ENCODE peak calls at places on chromosomes 4 and X, in nine cellular contexts. H is pulmonary artery endothelial cell; F is substantia nigra; U is stimulated activated CD4-positive, alpha-beta T cell treated with anti-CD3 and anti-CD28 coated beads, Interleukin-4, amount 100 ng/mL, for 48 hours; S is activated T-helper 2 cell treated with anti-CD3 and anti-CD28 coated beads, Interferon-gamma antibody, Interleukin-2, Interleukin-4, amounts not matched to agents 10 μg/mL and 5 μg/mL and 100 μg/mL, durations not matched to agents 14 hours and 24 hours and 36 hours; T is small intestine; J is GM12878; O is NCI-H1436; G is NCI-H510A treated with DMSO at 0.1 percent for 48 hours. R is an unnamed sample.

GRCh38 chr4:1250921-1251772 is 2.2 kb upstream of the CTBP1 start:
- DNase-seq in H (no peak), F (no peak), U (no peak), S (no peak), T (no peak), J (no peak), O (no peak), G (no peak), R (no peak)

GRCh38 chr4:85147481-85148076 is 181.1 kb upstream of the WDFY3 start:
- DNase-seq in H (peak), F (peak), U (no peak), S (no peak), T (peak), J (peak), O (peak), G (peak), R (no peak)

GRCh38 chr4:6783111-6783981 is 819 bp downstream of the KIAA0232 start:
- DNase-seq in H (peak), F (peak), U (peak), S (peak), T (peak), J (peak), O (peak), G (peak), R (peak)

GRCh38 chrX:104428231-104428630 is 137.8 kb upstream of the IL1RAPL2 start:
- DNase-seq in H (no peak), F (no peak), U (no peak), S (no peak), T (no peak), J (no peak), O (no peak), G (no peak), R (no peak)

GRCh38 chr4:3879681-3880594 is 113.8 kb downstream of the ADRA2C start:
- DNase-seq in H (no peak), F (no peak), U (no peak), S (no peak), T (no peak), J (no peak), O (no peak), G (no peak), R (no peak)

GRCh38 chr4:30258949-30259348 is 461.2 kb upstream of the PCDH7 start:
- DNase-seq in H (no peak), F (no peak), U (no peak), S (no peak), T (no peak), J (no peak), O (no peak), G (no peak), R (no peak)

GRCh38 chr4:56038763-56039162 is 90.0 kb downstream of the CEP135 start:
- DNase-seq in H (no peak), F (no peak), U (no peak), S (no peak), T (no peak), J (no peak), O (no peak), G (no peak), R (no peak)

GRCh38 chrX:139224953-139225665 is 305.4 kb upstream of the F9 start:
- DNase-seq in H (no peak), F (no peak), U (no peak), S (no peak), T (no peak), J (no peak), O (no peak), G (no peak), R (no peak)

GRCh38 chrX:63436865-63437264 is 85.7 kb upstream of the SPIN4 start:
- DNase-seq in H (no peak), F (no peak), U (no peak), S (no peak), T (no peak), J (no peak), O (no peak), G (no peak), R (no peak)

R was measured in hypothalamus.